ENCODE peak calls at places on chromosomes 3 and 15, in six cellular contexts. One of them, this sample, is unnamed. For H3K4me1, the result is how much of the 10 kb centered on the place peaks cover.

GRCh38 chr3:156024904-156025303 is 95.5 kb upstream of the KCNAB1 start:
- DNase-seq in right cardiac atrium: no peak
- DNase-seq in neuronal stem cell: no peak
- DNase-seq in GM23338: peak
- DNase-seq in sigmoid colon: no peak
- DNase-seq in HCT116: no peak
- DNase-seq in this sample: no peak

GRCh38 chr3:127041933-127042332 is 59.0 kb downstream of the PLXNA1 start:
- DNase-seq in GM23338: no peak
- DNase-seq in right cardiac atrium: no peak
- DNase-seq in sigmoid colon: peak
- DNase-seq in neuronal stem cell: no peak
- DNase-seq in HCT116: no peak
- DNase-seq in this sample: no peak

GRCh38 chr15:39504812-39505211 is 76.1 kb upstream of the THBS1 start:
- DNase-seq in sigmoid colon: no peak
- DNase-seq in HCT116: no peak
- DNase-seq in neuronal stem cell: no peak
- DNase-seq in right cardiac atrium: no peak
- DNase-seq in GM23338: no peak
- DNase-seq in this sample: no peak

GRCh38 chr15:33526532-33526931 is 215.8 kb downstream of the RYR3 start:
- DNase-seq in HCT116: no peak
- DNase-seq in GM23338: no peak
- DNase-seq in right cardiac atrium: no peak
- DNase-seq in sigmoid colon: no peak
- DNase-seq in neuronal stem cell: no peak
- DNase-seq in this sample: no peak

GRCh38 chr3:129793947-129794318 is 99.6 kb downstream of the TMCC1 start:
- DNase-seq in sigmoid colon: no peak
- DNase-seq in neuronal stem cell: peak
- DNase-seq in HCT116: no peak
- DNase-seq in right cardiac atrium: peak
- DNase-seq in GM23338: peak
- DNase-seq in this sample: no peak

GRCh38 chr3:143081365-143081764 is 38.2 kb upstream of the CHST2 start:
- DNase-seq in HCT116: no peak
- DNase-seq in right cardiac atrium: no peak
- DNase-seq in neuronal stem cell: no peak
- DNase-seq in GM23338: no peak
- DNase-seq in sigmoid colon: no peak
- DNase-seq in this sample: no peak

GRCh38 chr15:25793354-25794050 is 69.6 kb downstream of the ATP10A start:
- DNase-seq in sigmoid colon: peak
- DNase-seq in GM23338: no peak
- DNase-seq in neuronal stem cell: no peak
- DNase-seq in HCT116: no peak
- DNase-seq in right cardiac atrium: peak
- DNase-seq in this sample: no peak

GRCh38 chr15:88657326-88658069 is 18.7 kb downstream of the ISG20 start:
- DNase-seq in sigmoid colon: peak
- DNase-seq in right cardiac atrium: no peak
- DNase-seq in GM23338: peak
- DNase-seq in neuronal stem cell: peak
- DNase-seq in HCT116: peak
- DNase-seq in this sample: no peak

GRCh38 chr3:60307800-60308199 is 943.5 kb downstream of the FHIT start:
- DNase-seq in HCT116: no peak
- DNase-seq in right cardiac atrium: no peak
- DNase-seq in GM23338: no peak
- DNase-seq in sigmoid colon: no peak
- DNase-seq in neuronal stem cell: no peak
- DNase-seq in this sample: no peak

GRCh38 chr3:13638927-13639326 is 90.0 kb downstream of the FBLN2 start:
- DNase-seq in GM23338: no peak
- DNase-seq in sigmoid colon: no peak
- DNase-seq in neuronal stem cell: no peak
- DNase-seq in right cardiac atrium: peak
- DNase-seq in HCT116: no peak
- DNase-seq in this sample: no peak

GRCh38 chr3:128783774-128784173 is 57.8 kb downstream of the RAB7A start:
- DNase-seq in sigmoid colon: no peak
- DNase-seq in right cardiac atrium: no peak
- DNase-seq in GM23338: no peak
- DNase-seq in HCT116: no peak
- DNase-seq in neuronal stem cell: no peak
- DNase-seq in this sample: no peak

GRCh38 chr3:185657211-185657610 is 71.1 kb downstream of the SENP2 start:
- DNase-seq in sigmoid colon: peak
- DNase-seq in HCT116: no peak
- DNase-seq in right cardiac atrium: no peak
- DNase-seq in GM23338: no peak
- DNase-seq in neuronal stem cell: no peak
- DNase-seq in this sample: no peak

GRCh38 chr3:185656321-185656840 is 70.3 kb downstream of the SENP2 start:
- DNase-seq in GM23338: no peak
- DNase-seq in sigmoid colon: peak
- DNase-seq in right cardiac atrium: peak
- DNase-seq in neuronal stem cell: no peak
- DNase-seq in HCT116: no peak
- DNase-seq in this sample: no peak

GRCh38 chr3:185658504-185658912 is 72.4 kb downstream of the SENP2 start:
- DNase-seq in sigmoid colon: peak
- DNase-seq in right cardiac atrium: peak
- DNase-seq in HCT116: no peak
- DNase-seq in GM23338: no peak
- DNase-seq in neuronal stem cell: no peak
- DNase-seq in this sample: no peak

GRCh38 chr3:185658943-185659342 is 72.8 kb downstream of the SENP2 start:
- DNase-seq in HCT116: no peak
- DNase-seq in neuronal stem cell: no peak
- DNase-seq in sigmoid colon: peak
- DNase-seq in right cardiac atrium: no peak
- DNase-seq in GM23338: no peak
- DNase-seq in this sample: no peak

DNA sequence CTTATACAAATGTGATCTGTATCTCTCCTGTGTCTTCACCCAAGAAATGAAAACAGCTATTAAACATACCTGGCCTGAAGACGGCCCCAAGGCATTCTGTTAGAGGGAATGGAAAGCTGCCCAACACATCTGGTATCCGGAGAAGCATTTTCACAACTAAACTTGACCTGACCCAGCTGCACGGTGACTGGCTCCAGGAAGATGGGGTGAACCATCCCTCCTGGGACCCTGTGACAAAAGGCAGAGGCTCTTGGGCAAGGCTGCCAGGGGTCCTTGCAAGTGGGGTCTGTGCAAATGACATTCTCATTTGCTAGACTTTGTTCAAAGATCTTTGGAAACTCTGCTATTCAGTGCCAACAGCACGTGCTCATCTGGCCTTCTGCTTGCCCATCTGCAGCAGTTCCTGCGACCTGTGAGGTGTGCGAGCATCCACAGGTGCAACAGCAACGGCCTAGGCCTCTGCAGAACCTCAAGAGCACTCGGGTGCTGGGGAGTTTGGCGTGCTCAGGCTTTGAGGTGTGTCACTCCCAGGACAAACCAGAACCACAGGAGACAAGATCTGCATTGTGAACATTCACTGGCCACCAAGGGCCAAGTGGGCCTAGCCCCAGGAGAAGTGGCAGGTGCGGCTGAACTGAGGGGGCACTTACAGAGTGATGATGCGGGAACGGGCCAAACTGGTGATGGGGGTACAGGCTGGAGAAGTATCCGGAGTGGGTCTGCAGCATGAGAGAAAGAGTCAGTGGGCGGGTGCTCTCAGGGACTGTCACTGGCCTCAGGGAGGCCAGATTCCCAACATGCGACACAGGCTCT is 71.8 kb downstream of the SENP2 start:
- DNase-seq in neuronal stem cell: no peak
- DNase-seq in HCT116: no peak
- DNase-seq in sigmoid colon: peak
- DNase-seq in right cardiac atrium: no peak
- DNase-seq in GM23338: no peak
- DNase-seq in this sample: no peak
- H3K27ac ChIP-seq in neuronal stem cell: no peak
- H3K27ac ChIP-seq in HCT116: peak
- H3K27ac ChIP-seq in sigmoid colon: peak
- H3K27ac ChIP-seq in right cardiac atrium: peak
- H3K27ac ChIP-seq in GM23338: no peak
- H3K27ac ChIP-seq in this sample: no peak

GRCh38 chr3:51679777-51680176 is 8.7 kb downstream of the TEX264 start:
- DNase-seq in HCT116: no peak
- DNase-seq in GM23338: no peak
- DNase-seq in neuronal stem cell: no peak
- DNase-seq in sigmoid colon: no peak
- DNase-seq in right cardiac atrium: no peak
- DNase-seq in this sample: no peak
- H3K4me1 ChIP-seq in HCT116: under half
- H3K4me1 ChIP-seq in GM23338: under half
- H3K4me1 ChIP-seq in neuronal stem cell: under half
- H3K4me1 ChIP-seq in sigmoid colon: under half
- H3K4me1 ChIP-seq in right cardiac atrium: under half
- H3K4me1 ChIP-seq in this sample: half or more

DNA sequence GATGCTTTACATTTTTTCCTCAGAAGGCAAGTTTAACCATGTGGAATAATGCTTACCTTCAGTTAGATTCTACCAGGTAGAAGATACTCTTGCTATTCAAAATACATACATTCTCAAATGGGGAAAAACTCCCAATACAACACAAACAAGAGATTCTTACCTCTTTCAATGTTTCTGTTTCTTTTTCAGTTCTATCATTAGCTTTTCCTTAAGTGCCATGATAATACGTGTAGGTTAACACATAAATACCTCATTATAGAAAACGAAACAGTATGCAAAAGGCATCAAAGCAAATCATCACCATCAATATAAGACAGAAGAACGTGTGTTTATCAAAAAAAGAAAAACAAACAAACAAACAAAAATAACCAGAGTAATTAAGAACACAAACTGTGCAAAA is 300.7 kb upstream of the ROBO1 start:
- DNase-seq in right cardiac atrium: no peak
- DNase-seq in HCT116: no peak
- DNase-seq in GM23338: no peak
- DNase-seq in sigmoid colon: no peak
- DNase-seq in neuronal stem cell: no peak
- DNase-seq in this sample: no peak
- H3K27ac ChIP-seq in right cardiac atrium: no peak
- H3K27ac ChIP-seq in HCT116: no peak
- H3K27ac ChIP-seq in GM23338: no peak
- H3K27ac ChIP-seq in sigmoid colon: no peak
- H3K27ac ChIP-seq in neuronal stem cell: no peak
- H3K27ac ChIP-seq in this sample: no peak

GRCh38 chr3:65953301-65953812 is 85.4 kb downstream of the MAGI1 start:
- DNase-seq in right cardiac atrium: peak
- DNase-seq in sigmoid colon: no peak
- DNase-seq in neuronal stem cell: no peak
- DNase-seq in GM23338: peak
- DNase-seq in HCT116: peak
- DNase-seq in this sample: no peak
- H3K4me1 ChIP-seq in right cardiac atrium: under half
- H3K4me1 ChIP-seq in sigmoid colon: under half
- H3K4me1 ChIP-seq in neuronal stem cell: under half
- H3K4me1 ChIP-seq in GM23338: under half
- H3K4me1 ChIP-seq in HCT116: half or more
- H3K4me1 ChIP-seq in this sample: under half

GRCh38 chr15:64107337-64107736 is 11.6 kb downstream of the SNX1 start:
- DNase-seq in GM23338: no peak
- DNase-seq in HCT116: no peak
- DNase-seq in right cardiac atrium: no peak
- DNase-seq in neuronal stem cell: no peak
- DNase-seq in sigmoid colon: no peak
- DNase-seq in this sample: no peak
- H3K27ac ChIP-seq in GM23338: no peak
- H3K27ac ChIP-seq in HCT116: no peak
- H3K27ac ChIP-seq in right cardiac atrium: no peak
- H3K27ac ChIP-seq in neuronal stem cell: no peak
- H3K27ac ChIP-seq in sigmoid colon: no peak
- H3K27ac ChIP-seq in this sample: no peak